ENCODE peak calls at places on chromosomes 1 and 21, in ten cellular contexts. One of them, this sample, is unnamed. For H3K4me1, the result is how much of the 10 kb centered on the place peaks cover.

GRCh38 chr1:93571623-93572310 is 109.9 kb downstream of the BCAR3 start:
- DNase-seq in IMR-90: no peak
- DNase-seq in gastrocnemius medialis: no peak
- DNase-seq in adrenal gland: no peak
- DNase-seq in A549: no peak
- DNase-seq in SJSA1: no peak
- DNase-seq in aorta: no peak
- DNase-seq in K562: no peak
- DNase-seq in CD4-positive, CD25-positive, alpha-beta regulatory T cell: no peak
- DNase-seq in tibial nerve: no peak
- DNase-seq in this sample: no peak

GRCh38 chr1:178367151-178367550 is 129.6 kb downstream of the CLEC20A start:
- DNase-seq in IMR-90: no peak
- DNase-seq in gastrocnemius medialis: no peak
- DNase-seq in adrenal gland: no peak
- DNase-seq in A549: no peak
- DNase-seq in SJSA1: no peak
- DNase-seq in aorta: no peak
- DNase-seq in K562: no peak
- DNase-seq in CD4-positive, CD25-positive, alpha-beta regulatory T cell: no peak
- DNase-seq in tibial nerve: no peak
- DNase-seq in this sample: no peak

GRCh38 chr21:39066829-39067785 is 116.1 kb downstream of the PSMG1 start:
- DNase-seq in IMR-90: no peak
- DNase-seq in gastrocnemius medialis: no peak
- DNase-seq in adrenal gland: no peak
- DNase-seq in A549: no peak
- DNase-seq in SJSA1: no peak
- DNase-seq in aorta: no peak
- DNase-seq in K562: no peak
- DNase-seq in CD4-positive, CD25-positive, alpha-beta regulatory T cell: no peak
- DNase-seq in tibial nerve: no peak
- DNase-seq in this sample: no peak

GRCh38 chr1:1055841-1056736 is 18.0 kb downstream of the RNF223 start:
- DNase-seq in IMR-90: no peak
- DNase-seq in gastrocnemius medialis: no peak
- DNase-seq in adrenal gland: no peak
- DNase-seq in A549: no peak
- DNase-seq in SJSA1: no peak
- DNase-seq in aorta: no peak
- DNase-seq in K562: no peak
- DNase-seq in CD4-positive, CD25-positive, alpha-beta regulatory T cell: no peak
- DNase-seq in tibial nerve: no peak
- DNase-seq in this sample: no peak

GRCh38 chr1:27359822-27360158 is 7.0 kb downstream of the MAP3K6 start:
- DNase-seq in IMR-90: no peak
- DNase-seq in gastrocnemius medialis: no peak
- DNase-seq in adrenal gland: no peak
- DNase-seq in A549: no peak
- DNase-seq in SJSA1: no peak
- DNase-seq in aorta: no peak
- DNase-seq in K562: no peak
- DNase-seq in CD4-positive, CD25-positive, alpha-beta regulatory T cell: no peak
- DNase-seq in tibial nerve: no peak
- DNase-seq in this sample: no peak

GRCh38 chr21:45054162-45054926 is 20.0 kb upstream of the ADARB1 start:
- DNase-seq in IMR-90: no peak
- DNase-seq in gastrocnemius medialis: peak
- DNase-seq in adrenal gland: no peak
- DNase-seq in A549: no peak
- DNase-seq in SJSA1: no peak
- DNase-seq in aorta: no peak
- DNase-seq in K562: no peak
- DNase-seq in CD4-positive, CD25-positive, alpha-beta regulatory T cell: no peak
- DNase-seq in tibial nerve: no peak
- DNase-seq in this sample: no peak

GRCh38 chr1:109761227-109762038 is 2.3 kb downstream of the EPS8L3 start:
- DNase-seq in IMR-90: no peak
- DNase-seq in gastrocnemius medialis: peak
- DNase-seq in adrenal gland: peak
- DNase-seq in A549: no peak
- DNase-seq in SJSA1: peak
- DNase-seq in aorta: no peak
- DNase-seq in K562: no peak
- DNase-seq in CD4-positive, CD25-positive, alpha-beta regulatory T cell: no peak
- DNase-seq in tibial nerve: no peak
- DNase-seq in this sample: no peak

GRCh38 chr1:29267341-29268070 is 31.2 kb downstream of the PTPRU start:
- DNase-seq in IMR-90: no peak
- DNase-seq in gastrocnemius medialis: no peak
- DNase-seq in adrenal gland: no peak
- DNase-seq in A549: no peak
- DNase-seq in SJSA1: no peak
- DNase-seq in aorta: no peak
- DNase-seq in K562: no peak
- DNase-seq in CD4-positive, CD25-positive, alpha-beta regulatory T cell: no peak
- DNase-seq in tibial nerve: no peak
- DNase-seq in this sample: no peak

GRCh38 chr1:42146916-42147320 is 6.3 kb upstream of the GUCA2B start:
- DNase-seq in IMR-90: peak
- DNase-seq in gastrocnemius medialis: peak
- DNase-seq in adrenal gland: peak
- DNase-seq in A549: peak
- DNase-seq in SJSA1: no peak
- DNase-seq in aorta: no peak
- DNase-seq in K562: peak
- DNase-seq in CD4-positive, CD25-positive, alpha-beta regulatory T cell: peak
- DNase-seq in tibial nerve: peak
- DNase-seq in this sample: peak

DNA sequence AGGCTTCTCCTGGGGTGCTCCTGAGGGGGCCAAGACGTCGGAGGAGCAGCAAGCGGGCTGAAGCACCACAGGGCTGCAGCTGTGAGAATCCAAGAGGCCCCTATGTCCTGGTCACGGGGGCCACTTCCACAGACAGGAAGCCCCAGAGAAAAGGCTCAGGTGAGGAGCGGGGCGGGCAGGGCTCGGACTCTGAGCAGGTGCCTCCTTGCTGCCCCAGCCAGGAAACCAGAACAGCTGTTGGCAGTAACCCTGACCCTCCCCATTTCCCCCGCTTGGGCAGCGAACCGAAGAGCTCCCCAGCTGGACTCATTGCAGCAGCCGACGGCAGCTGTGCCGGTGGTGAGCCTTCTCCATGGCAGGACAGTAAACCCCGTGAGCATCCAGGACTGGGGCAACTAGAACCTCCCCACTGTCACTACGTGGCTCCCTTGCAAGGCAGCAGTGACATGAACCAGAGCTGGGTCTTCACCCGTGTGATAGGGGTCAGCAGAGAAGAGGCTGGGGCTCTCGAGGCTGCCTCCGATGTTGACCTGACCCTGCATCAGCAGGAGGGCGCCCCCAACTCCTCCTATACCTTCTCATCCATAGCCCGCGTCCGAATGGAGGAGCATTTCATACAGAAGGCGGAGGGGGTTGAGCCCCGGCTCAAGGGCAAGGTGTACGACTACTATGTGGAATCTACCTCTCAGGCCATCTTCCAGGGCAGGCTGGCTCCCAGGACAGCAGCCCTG is 625 bp downstream of the KLHDC7A start:
- DNase-seq in IMR-90: no peak
- DNase-seq in gastrocnemius medialis: no peak
- DNase-seq in adrenal gland: no peak
- DNase-seq in A549: no peak
- DNase-seq in SJSA1: no peak
- DNase-seq in aorta: no peak
- DNase-seq in K562: no peak
- DNase-seq in CD4-positive, CD25-positive, alpha-beta regulatory T cell: no peak
- DNase-seq in tibial nerve: no peak
- DNase-seq in this sample: no peak
- H3K4me3 ChIP-seq in IMR-90: no peak
- H3K4me3 ChIP-seq in gastrocnemius medialis: no peak
- H3K4me3 ChIP-seq in adrenal gland: no peak
- H3K4me3 ChIP-seq in A549: peak
- H3K4me3 ChIP-seq in SJSA1: no peak
- H3K4me3 ChIP-seq in aorta: no peak
- H3K4me3 ChIP-seq in K562: no peak
- H3K4me3 ChIP-seq in CD4-positive, CD25-positive, alpha-beta regulatory T cell: no peak
- H3K4me3 ChIP-seq in tibial nerve: no peak
- H3K4me3 ChIP-seq in this sample: no peak

GRCh38 chr1:57473448-57473847 is 49.6 kb upstream of the DAB1 start:
- DNase-seq in IMR-90: no peak
- DNase-seq in gastrocnemius medialis: no peak
- DNase-seq in adrenal gland: no peak
- DNase-seq in A549: no peak
- DNase-seq in SJSA1: no peak
- DNase-seq in aorta: no peak
- DNase-seq in K562: no peak
- DNase-seq in CD4-positive, CD25-positive, alpha-beta regulatory T cell: no peak
- DNase-seq in tibial nerve: no peak
- DNase-seq in this sample: no peak

GRCh38 chr1:57468661-57469523 is 45.0 kb upstream of the DAB1 start:
- DNase-seq in IMR-90: peak
- DNase-seq in gastrocnemius medialis: no peak
- DNase-seq in adrenal gland: no peak
- DNase-seq in A549: no peak
- DNase-seq in SJSA1: no peak
- DNase-seq in aorta: no peak
- DNase-seq in K562: no peak
- DNase-seq in CD4-positive, CD25-positive, alpha-beta regulatory T cell: no peak
- DNase-seq in tibial nerve: no peak
- DNase-seq in this sample: no peak

GRCh38 chr1:57471995-57472394 is 48.1 kb upstream of the DAB1 start:
- DNase-seq in IMR-90: no peak
- DNase-seq in gastrocnemius medialis: no peak
- DNase-seq in adrenal gland: no peak
- DNase-seq in A549: no peak
- DNase-seq in SJSA1: no peak
- DNase-seq in aorta: no peak
- DNase-seq in K562: no peak
- DNase-seq in CD4-positive, CD25-positive, alpha-beta regulatory T cell: no peak
- DNase-seq in tibial nerve: no peak
- DNase-seq in this sample: no peak

GRCh38 chr1:57467825-57468224 is 44.0 kb upstream of the DAB1 start:
- DNase-seq in IMR-90: no peak
- DNase-seq in gastrocnemius medialis: no peak
- DNase-seq in adrenal gland: no peak
- DNase-seq in A549: no peak
- DNase-seq in SJSA1: no peak
- DNase-seq in aorta: no peak
- DNase-seq in K562: no peak
- DNase-seq in CD4-positive, CD25-positive, alpha-beta regulatory T cell: no peak
- DNase-seq in tibial nerve: no peak
- DNase-seq in this sample: no peak

DNA sequence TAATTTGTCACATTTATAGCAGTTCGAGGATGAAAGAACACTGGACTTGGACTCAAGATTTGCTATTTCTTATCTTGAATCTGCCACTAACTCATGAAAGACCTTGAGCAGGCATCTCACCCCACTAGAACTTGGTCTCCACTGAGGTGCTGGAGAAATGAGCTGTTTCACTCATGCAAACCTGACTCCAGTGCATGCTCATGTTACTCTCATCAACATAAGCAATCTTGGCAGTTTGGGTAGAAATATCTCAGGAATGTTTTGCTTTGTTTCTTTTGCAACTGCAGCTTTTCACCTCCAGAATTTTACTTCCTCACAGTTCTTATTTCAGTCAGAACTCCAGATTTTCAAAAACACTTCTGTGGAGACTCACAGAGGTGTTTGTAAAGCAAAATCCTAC is 46.2 kb upstream of the DAB1 start:
- DNase-seq in IMR-90: peak
- DNase-seq in gastrocnemius medialis: no peak
- DNase-seq in adrenal gland: no peak
- DNase-seq in A549: no peak
- DNase-seq in SJSA1: no peak
- DNase-seq in aorta: no peak
- DNase-seq in K562: no peak
- DNase-seq in CD4-positive, CD25-positive, alpha-beta regulatory T cell: no peak
- DNase-seq in tibial nerve: no peak
- DNase-seq in this sample: no peak
- H3K4me1 ChIP-seq in IMR-90: under half
- H3K4me1 ChIP-seq in gastrocnemius medialis: under half
- H3K4me1 ChIP-seq in adrenal gland: under half
- H3K4me1 ChIP-seq in A549: under half
- H3K4me1 ChIP-seq in SJSA1: under half
- H3K4me1 ChIP-seq in aorta: under half
- H3K4me1 ChIP-seq in K562: under half
- H3K4me1 ChIP-seq in CD4-positive, CD25-positive, alpha-beta regulatory T cell: under half
- H3K4me1 ChIP-seq in tibial nerve: under half
- H3K4me1 ChIP-seq in this sample: under half

GRCh38 chr1:232553050-232553754 is 76.7 kb downstream of the SIPA1L2 start:
- DNase-seq in IMR-90: peak
- DNase-seq in gastrocnemius medialis: peak
- DNase-seq in adrenal gland: peak
- DNase-seq in A549: no peak
- DNase-seq in SJSA1: no peak
- DNase-seq in aorta: peak
- DNase-seq in K562: no peak
- DNase-seq in CD4-positive, CD25-positive, alpha-beta regulatory T cell: no peak
- DNase-seq in tibial nerve: no peak
- DNase-seq in this sample: no peak

GRCh38 chr1:232555581-232556189 is 74.2 kb downstream of the SIPA1L2 start:
- DNase-seq in IMR-90: peak
- DNase-seq in gastrocnemius medialis: no peak
- DNase-seq in adrenal gland: no peak
- DNase-seq in A549: no peak
- DNase-seq in SJSA1: no peak
- DNase-seq in aorta: no peak
- DNase-seq in K562: no peak
- DNase-seq in CD4-positive, CD25-positive, alpha-beta regulatory T cell: no peak
- DNase-seq in tibial nerve: no peak
- DNase-seq in this sample: no peak

GRCh38 chr1:232553809-232554208 is 76.1 kb downstream of the SIPA1L2 start:
- DNase-seq in IMR-90: peak
- DNase-seq in gastrocnemius medialis: no peak
- DNase-seq in adrenal gland: no peak
- DNase-seq in A549: no peak
- DNase-seq in SJSA1: no peak
- DNase-seq in aorta: no peak
- DNase-seq in K562: no peak
- DNase-seq in CD4-positive, CD25-positive, alpha-beta regulatory T cell: no peak
- DNase-seq in tibial nerve: no peak
- DNase-seq in this sample: no peak

GRCh38 chr1:232556336-232556735 is 73.6 kb downstream of the SIPA1L2 start:
- DNase-seq in IMR-90: no peak
- DNase-seq in gastrocnemius medialis: no peak
- DNase-seq in adrenal gland: no peak
- DNase-seq in A549: no peak
- DNase-seq in SJSA1: no peak
- DNase-seq in aorta: no peak
- DNase-seq in K562: no peak
- DNase-seq in CD4-positive, CD25-positive, alpha-beta regulatory T cell: no peak
- DNase-seq in tibial nerve: no peak
- DNase-seq in this sample: no peak

GRCh38 chr1:232554431-232554830 is 75.5 kb downstream of the SIPA1L2 start:
- DNase-seq in IMR-90: peak
- DNase-seq in gastrocnemius medialis: no peak
- DNase-seq in adrenal gland: no peak
- DNase-seq in A549: no peak
- DNase-seq in SJSA1: no peak
- DNase-seq in aorta: no peak
- DNase-seq in K562: no peak
- DNase-seq in CD4-positive, CD25-positive, alpha-beta regulatory T cell: no peak
- DNase-seq in tibial nerve: no peak
- DNase-seq in this sample: no peak
- H3K4me3 ChIP-seq in IMR-90: no peak
- H3K4me3 ChIP-seq in gastrocnemius medialis: no peak
- H3K4me3 ChIP-seq in adrenal gland: no peak
- H3K4me3 ChIP-seq in A549: no peak
- H3K4me3 ChIP-seq in SJSA1: no peak
- H3K4me3 ChIP-seq in aorta: no peak
- H3K4me3 ChIP-seq in K562: no peak
- H3K4me3 ChIP-seq in CD4-positive, CD25-positive, alpha-beta regulatory T cell: no peak
- H3K4me3 ChIP-seq in tibial nerve: no peak
- H3K4me3 ChIP-seq in this sample: no peak

GRCh38 chr1:232464325-232464724 is 165.6 kb downstream of the SIPA1L2 start:
- DNase-seq in IMR-90: no peak
- DNase-seq in gastrocnemius medialis: no peak
- DNase-seq in adrenal gland: no peak
- DNase-seq in A549: no peak
- DNase-seq in SJSA1: no peak
- DNase-seq in aorta: no peak
- DNase-seq in K562: no peak
- DNase-seq in CD4-positive, CD25-positive, alpha-beta regulatory T cell: no peak
- DNase-seq in tibial nerve: no peak
- DNase-seq in this sample: no peak
- H3K4me1 ChIP-seq in IMR-90: under half
- H3K4me1 ChIP-seq in gastrocnemius medialis: under half
- H3K4me1 ChIP-seq in adrenal gland: under half
- H3K4me1 ChIP-seq in A549: under half
- H3K4me1 ChIP-seq in SJSA1: under half
- H3K4me1 ChIP-seq in aorta: under half
- H3K4me1 ChIP-seq in K562: under half
- H3K4me1 ChIP-seq in CD4-positive, CD25-positive, alpha-beta regulatory T cell: under half
- H3K4me1 ChIP-seq in tibial nerve: under half
- H3K4me1 ChIP-seq in this sample: under half